ENCODE peak calls at places on chromosomes 16 and 17, in five cellular contexts. N, K, A, O and S are unnamed samples.
A peak's percentile ranks its signal among the peaks of the same experiment; 100 is the strongest.

GRCh38 chr16:22838681-22839080 is 24.7 kb downstream of the HS3ST2 start:
- DNase-seq in N (no peak), K (no peak), A (no peak), O (no peak), S (no peak)

GRCh38 chr16:88569614-88569984 is 604 bp upstream of the ZC3H18 start:
- DNase-seq in N (no peak), K (peak; percentile 54), A (no peak), O (no peak), S (no peak)

GRCh38 chr17:48610282-48611211 is at the start of gene HOXB7:
- DNase-seq in N (peak; percentile 68), K (peak; percentile 74), A (peak; percentile 35), O (no peak), S (no peak)

GRCh38 chr16:64475627-64476351 is 646.1 kb downstream of the CDH11 start:
- DNase-seq in N (no peak), K (no peak), A (no peak), O (no peak), S (no peak)

GRCh38 chr17:35560703-35561102 is at the start of gene SLFN14:
- DNase-seq in N (no peak), K (no peak), A (no peak), O (no peak), S (no peak)

GRCh38 chr16:2686912-2687507 is 4.7 kb downstream of the KCTD5 start:
- DNase-seq in N (no peak), K (peak; percentile 77), A (no peak), O (no peak), S (no peak)

GRCh38 chr17:82668631-82669099 is 20.4 kb upstream of the WDR45B start:
- DNase-seq in N (no peak), K (peak; percentile 76), A (peak; percentile 72), O (no peak), S (no peak)

GRCh38 chr16:30585022-30585399 is 486 bp downstream of the ZNF785 start:
- DNase-seq in N (no peak), K (no peak), A (no peak), O (no peak), S (no peak)

GRCh38 chr17:27633312-27634025 is 2.5 kb downstream of the LGALS9 start:
- DNase-seq in N (no peak), K (no peak), A (no peak), O (no peak), S (no peak)

GRCh38 chr17:55693244-55694216 is 29.1 kb downstream of the TMEM100 start:
- DNase-seq in N (no peak), K (peak; percentile 50), A (peak; percentile 28), O (no peak), S (no peak)

GRCh38 chr17:27295945-27296344 is 2.0 kb downstream of the WSB1 start:
- DNase-seq in N (no peak), K (no peak), A (no peak), O (no peak), S (no peak)

GRCh38 chr17:49985310-49985990 is 9.6 kb downstream of the DLX3 start:
- DNase-seq in N (no peak), K (no peak), A (no peak), O (no peak), S (no peak)

GRCh38 chr17:50114849-50115357 is 15.1 kb downstream of the SAMD14 start:
- DNase-seq in N (peak; percentile 29), K (no peak), A (peak; percentile 91), O (no peak), S (peak; percentile 52)

GRCh38 chr17:82957961-82958491 is 118.2 kb upstream of the ZNF750 start:
- DNase-seq in N (no peak), K (no peak), A (no peak), O (peak; percentile 47), S (no peak)